ENCODE peak calls at places on chromosomes 2 and 18, in eight cellular contexts. G is right cardiac atrium; Z is CD4-positive, alpha-beta memory T cell; E is neural progenitor cell; V is HepG2; F is PC-3; U is psoas muscle; R is CD8-positive, alpha-beta memory T cell. H is an unnamed sample. For H3K4me1, the result is how much of the 10 kb centered on the place peaks cover.

GRCh38 chr18:45169610-45170009 is 445.7 kb upstream of the SLC14A2 start:
- DNase-seq in G (peak), Z (no peak), E (no peak), V (no peak), F (peak), U (peak), R (no peak), H (no peak)

GRCh38 chr2:68779595-68779994 is 45.0 kb downstream of the ARHGAP25 start:
- DNase-seq in G (no peak), Z (no peak), E (no peak), V (no peak), F (no peak), U (no peak), R (no peak), H (no peak)

GRCh38 chr2:196951973-196952372 is 25.5 kb upstream of the PGAP1 start:
- DNase-seq in G (no peak), Z (no peak), E (no peak), V (no peak), F (no peak), U (no peak), R (no peak), H (no peak)

GRCh38 chr2:216855614-216856013 is 4.2 kb downstream of the TNP1 start:
- DNase-seq in G (peak), Z (no peak), E (no peak), V (no peak), F (no peak), U (peak), R (no peak), H (peak)

GRCh38 chr2:128644156-128644555 is 325.5 kb upstream of the HS6ST1 start:
- DNase-seq in G (no peak), Z (no peak), E (peak), V (no peak), F (no peak), U (no peak), R (no peak), H (peak)

GRCh38 chr2:232436381-232437129 is 19.4 kb upstream of the ALPI start:
- DNase-seq in G (no peak), Z (no peak), E (no peak), V (no peak), F (no peak), U (peak), R (no peak), H (no peak)

GRCh38 chr2:8455236-8456148 is 226.4 kb upstream of the ID2 start:
- DNase-seq in G (peak), Z (no peak), E (no peak), V (no peak), F (no peak), U (no peak), R (no peak), H (no peak)

GRCh38 chr2:6808426-6808825 is 57.3 kb downstream of the CMPK2 start:
- DNase-seq in G (no peak), Z (no peak), E (no peak), V (no peak), F (no peak), U (no peak), R (no peak), H (no peak)

GRCh38 chr18:3836483-3836882 is 386.5 kb downstream of the TGIF1 start:
- DNase-seq in G (no peak), Z (no peak), E (peak), V (no peak), F (no peak), U (no peak), R (no peak), H (no peak)

GRCh38 chr2:44741507-44741906 is 200.0 kb upstream of the SIX3 start:
- DNase-seq in G (no peak), Z (no peak), E (no peak), V (peak), F (no peak), U (no peak), R (no peak), H (no peak)

GRCh38 chr2:74037379-74037860 is 52.7 kb downstream of the TET3 start:
- DNase-seq in G (no peak), Z (no peak), E (no peak), V (no peak), F (no peak), U (no peak), R (no peak), H (no peak)

GRCh38 chr2:146867472-146867986 is 977.3 kb upstream of the ACVR2A start:
- DNase-seq in G (no peak), Z (no peak), E (peak), V (no peak), F (no peak), U (no peak), R (no peak), H (no peak)

GRCh38 chr2:201931955-201932354 is 101.7 kb upstream of the FZD7 start:
- DNase-seq in G (no peak), Z (no peak), E (no peak), V (no peak), F (no peak), U (no peak), R (no peak), H (no peak)

GRCh38 chr18:10403675-10404074 is 50.8 kb upstream of the APCDD1 start:
- DNase-seq in G (peak), Z (no peak), E (peak), V (no peak), F (no peak), U (no peak), R (no peak), H (no peak)

GRCh38 chr2:24540011-24540477 is 49.0 kb downstream of the NCOA1 start:
- DNase-seq in G (no peak), Z (no peak), E (no peak), V (no peak), F (peak), U (no peak), R (no peak), H (no peak)

GRCh38 chr2:5668682-5669267 is 23.4 kb upstream of the SOX11 start:
- DNase-seq in G (no peak), Z (no peak), E (no peak), V (no peak), F (no peak), U (no peak), R (no peak), H (no peak)

GRCh38 chr2:23520256-23520655 is 135.3 kb downstream of the KLHL29 start:
- DNase-seq in G (no peak), Z (no peak), E (no peak), V (peak), F (no peak), U (no peak), R (no peak), H (peak)

GRCh38 chr2:38875227-38875575 is 533 bp downstream of the DHX57 start:
- DNase-seq in G (no peak), Z (no peak), E (no peak), V (peak), F (peak), U (no peak), R (no peak), H (no peak)

GRCh38 chr2:158693476-158693875 is 101.6 kb upstream of the DAPL1 start:
- DNase-seq in G (no peak), Z (no peak), E (no peak), V (no peak), F (no peak), U (no peak), R (no peak), H (no peak)

GRCh38 chr2:64779117-64779690 is 125.5 kb upstream of the SERTAD2 start:
- DNase-seq in G (no peak), Z (peak), E (no peak), V (no peak), F (peak), U (no peak), R (no peak), H (no peak)

GRCh38 chr2:6946722-6947121 is 29.5 kb downstream of the RNF144A start:
- DNase-seq in G (no peak), Z (no peak), E (no peak), V (no peak), F (peak), U (no peak), R (no peak), H (no peak)

GRCh38 chr2:37779123-37779522 is 107.7 kb upstream of the CDC42EP3 start:
- DNase-seq in G (no peak), Z (no peak), E (no peak), V (no peak), F (no peak), U (no peak), R (no peak), H (no peak)
- H3K4me1 ChIP-seq in G (under half), Z (under half), E (under half), V (under half), F (half or more), U (under half), R (under half), H (under half)

GRCh38 chr2:36455011-36455410 is 99.4 kb downstream of the CRIM1 start:
- DNase-seq in G (no peak), Z (no peak), E (no peak), V (no peak), F (no peak), U (no peak), R (no peak), H (no peak)

GRCh38 chr2:36451512-36451911 is 95.9 kb downstream of the CRIM1 start:
- DNase-seq in G (no peak), Z (no peak), E (no peak), V (no peak), F (no peak), U (no peak), R (no peak), H (no peak)

GRCh38 chr2:36455788-36456187 is 100.2 kb downstream of the CRIM1 start:
- DNase-seq in G (no peak), Z (no peak), E (peak), V (no peak), F (no peak), U (no peak), R (no peak), H (no peak)

GRCh38 chr2:36452279-36452678 is 96.7 kb downstream of the CRIM1 start:
- DNase-seq in G (no peak), Z (no peak), E (no peak), V (no peak), F (peak), U (no peak), R (no peak), H (no peak)

GRCh38 chr2:36453652-36454051 is 98.1 kb downstream of the CRIM1 start:
- DNase-seq in G (no peak), Z (no peak), E (no peak), V (peak), F (no peak), U (no peak), R (no peak), H (no peak)
- H3K4me1 ChIP-seq in G (under half), Z (under half), E (under half), V (half or more), F (under half), U (half or more), R (under half), H (under half)

GRCh38 chr2:130776550-130776949 is 21.2 kb downstream of the AMER3 start:
- DNase-seq in G (no peak), Z (no peak), E (no peak), V (no peak), F (no peak), U (no peak), R (no peak), H (peak)
- H3K4me1 ChIP-seq in G (under half), Z (under half), E (under half), V (under half), F (under half), U (under half), R (under half), H (under half)

DNA sequence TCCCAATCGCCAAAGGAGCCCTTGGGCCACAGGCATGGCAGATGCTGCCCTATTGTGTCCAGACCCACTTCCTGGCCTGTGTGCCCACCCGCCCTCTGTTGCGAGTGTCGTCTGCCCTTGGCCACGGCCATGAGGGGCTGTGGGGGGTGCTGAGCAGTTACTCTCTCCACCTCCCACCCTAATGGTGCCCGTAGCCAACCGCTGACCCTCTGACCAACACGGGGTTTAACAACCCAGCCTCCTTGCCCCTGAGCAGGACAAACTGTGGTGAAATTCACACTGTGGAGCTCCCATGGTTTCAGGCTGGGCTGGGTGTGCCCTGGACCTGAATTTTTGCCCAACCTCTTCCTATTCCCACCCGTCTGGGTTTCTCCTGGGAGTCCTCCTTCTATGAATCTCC is 145.7 kb upstream of the HDAC4 start:
- DNase-seq in G (no peak), Z (no peak), E (no peak), V (no peak), F (no peak), U (no peak), R (no peak), H (no peak)
- H3K4me1 ChIP-seq in G (under half), Z (under half), E (under half), V (under half), F (under half), U (under half), R (under half), H (under half)

DNA sequence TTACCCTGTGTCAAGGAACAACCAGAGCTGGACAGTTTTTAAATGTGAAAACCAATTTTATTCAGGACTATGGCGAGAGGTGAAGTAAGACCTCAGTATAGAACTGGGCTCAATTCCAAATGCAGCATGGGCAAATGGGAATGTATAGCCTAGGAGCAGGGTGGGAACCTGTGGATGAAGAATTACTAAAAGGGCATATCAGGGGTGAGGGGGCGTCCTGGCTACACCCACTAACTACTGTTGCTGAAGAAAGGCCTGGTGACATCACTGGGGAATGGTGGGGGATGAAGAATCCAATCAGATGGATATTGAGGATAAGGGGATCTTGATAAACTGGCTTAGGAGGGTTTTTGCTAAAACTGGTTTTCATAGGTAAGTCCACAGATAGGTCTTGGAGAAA is 27.3 kb upstream of the IL37 start:
- DNase-seq in G (no peak), Z (no peak), E (no peak), V (no peak), F (no peak), U (no peak), R (no peak), H (no peak)
- H3K4me1 ChIP-seq in G (under half), Z (under half), E (under half), V (under half), F (under half), U (under half), R (under half), H (under half)

GRCh38 chr18:56196495-56197225 is 441.7 kb downstream of the TXNL1 start:
- DNase-seq in G (no peak), Z (no peak), E (no peak), V (no peak), F (no peak), U (no peak), R (no peak), H (no peak)
- H3K4me1 ChIP-seq in G (under half), Z (under half), E (under half), V (under half), F (under half), U (under half), R (under half), H (under half)

GRCh38 chr2:85924522-85924921 is 35.7 kb upstream of the ST3GAL5 start:
- DNase-seq in G (peak), Z (no peak), E (no peak), V (no peak), F (peak), U (peak), R (no peak), H (peak)
- H3K4me1 ChIP-seq in G (under half), Z (under half), E (under half), V (under half), F (under half), U (under half), R (under half), H (under half)

GRCh38 chr2:236967499-236967783 is 118.2 kb upstream of the COPS8 start:
- DNase-seq in G (no peak), Z (no peak), E (no peak), V (no peak), F (no peak), U (no peak), R (no peak), H (no peak)
- H3K4me1 ChIP-seq in G (under half), Z (under half), E (under half), V (half or more), F (under half), U (under half), R (under half), H (under half)